ENCODE peak calls at places on chromosomes 6 and 20, in five cellular contexts. P, F, G, Z and E are unnamed samples.
A peak's percentile ranks its signal among the peaks of the same experiment; 100 is the strongest.

GRCh38 chr20:54062812-54063280 is 7.5 kb downstream of the BCAS1 start:
- DNase-seq in P (peak; percentile 26), F (peak; percentile 37), G (peak; percentile 66), Z (peak; percentile 73), E (no peak)

GRCh38 chr20:16968099-16968498 is 219.9 kb downstream of the OTOR start:
- DNase-seq in F (no peak), P (no peak), Z (no peak), G (no peak), E (no peak)

GRCh38 chr6:156508923-156509322 is 268.3 kb upstream of the ARID1B start:
- DNase-seq in P (no peak), G (no peak), F (peak; percentile 19), Z (no peak), E (no peak)

GRCh38 chr20:38685853-38686473 is 38.3 kb upstream of the SLC32A1 start:
- DNase-seq in G (no peak), Z (peak; percentile 73), F (peak; percentile 34), P (no peak), E (no peak)

GRCh38 chr6:14824060-14824834 is 421.6 kb upstream of the JARID2 start:
- DNase-seq in Z (no peak), G (no peak), P (no peak), F (no peak), E (no peak)

GRCh38 chr20:6698056-6698455 is 69.4 kb upstream of the BMP2 start:
- DNase-seq in G (no peak), P (no peak), F (no peak), Z (no peak), E (no peak)

GRCh38 chr6:115643762-115644161 is 416.9 kb downstream of the FRK start:
- DNase-seq in F (no peak), P (no peak), G (no peak), Z (peak; percentile 7), E (no peak)

GRCh38 chr6:37623666-37624065 is 74.0 kb downstream of the MDGA1 start:
- DNase-seq in Z (no peak), F (no peak), P (no peak), G (no peak), E (no peak)

GRCh38 chr6:26126394-26127221 is 39.4 kb downstream of the HFE start:
- DNase-seq in F (no peak), Z (no peak), P (no peak), G (no peak), E (no peak)

GRCh38 chr6:106974337-106974998 is at the start of gene CD24:
- DNase-seq in P (no peak), F (peak; percentile 60), Z (peak; percentile 69), G (peak; percentile 72), E (peak; percentile 27)

GRCh38 chr6:144882425-144882824 is 597.3 kb downstream of the UTRN start:
- DNase-seq in P (no peak), Z (no peak), G (no peak), F (no peak), E (no peak)

GRCh38 chr6:44674226-44675155 is 287.0 kb downstream of the CDC5L start:
- DNase-seq in G (no peak), Z (no peak), F (no peak), P (no peak), E (no peak)

GRCh38 chr6:42433409-42433808 is 18.3 kb downstream of the TRERF1 start:
- DNase-seq in P (no peak), G (no peak), Z (no peak), F (no peak), E (no peak)

GRCh38 chr20:35828434-35828833 is 56.6 kb downstream of the PHF20 start:
- DNase-seq in Z (no peak), G (peak; percentile 16), P (peak; percentile 1), F (no peak), E (no peak)

GRCh38 chr6:6610031-6610591 is 21.6 kb downstream of the LY86 start:
- DNase-seq in F (peak; percentile 77), G (no peak), P (no peak), Z (no peak), E (peak; percentile 73)

GRCh38 chr6:113976806-113977205 is 5.9 kb upstream of the HDAC2 start:
- DNase-seq in Z (no peak), P (no peak), G (no peak), F (no peak), E (no peak)

GRCh38 chr20:2751868-2752630 is 48.4 kb downstream of the CPXM1 start:
- DNase-seq in Z (peak; percentile 83), F (peak; percentile 39), G (peak; percentile 39), P (no peak), E (no peak)

GRCh38 chr6:132259070-132259469 is 142.2 kb downstream of the MOXD1 start:
- DNase-seq in P (no peak), G (no peak), Z (peak; percentile 22), F (peak; percentile 8), E (no peak)

GRCh38 chr6:32082951-32083350 is 26.2 kb downstream of the TNXB start:
- DNase-seq in G (no peak), F (no peak), P (no peak), Z (no peak), E (no peak)

GRCh38 chr6:90295854-90296345 is 743 bp downstream of the BACH2 start:
- DNase-seq in P (peak; percentile 67), F (peak; percentile 61), Z (peak; percentile 65), G (peak; percentile 49), E (peak; percentile 34)

GRCh38 chr6:7119272-7119801 is 11.6 kb downstream of the RREB1 start:
- DNase-seq in F (no peak), P (no peak), Z (no peak), G (no peak), E (no peak)

GRCh38 chr20:34410331-34410730 is 47.3 kb downstream of the ITCH start:
- DNase-seq in G (no peak), Z (no peak), F (no peak), P (no peak), E (no peak)

GRCh38 chr6:13931797-13932402 is 7.1 kb downstream of the RNF182 start:
- DNase-seq in F (no peak), Z (no peak), G (no peak), P (no peak), E (no peak)

GRCh38 chr6:75643173-75643572 is 41.5 kb downstream of the SENP6 start:
- DNase-seq in F (no peak), Z (no peak), P (no peak), G (no peak), E (no peak)

GRCh38 chr6:31614674-31615578 is at the start of gene AIF1:
- DNase-seq in F (no peak), Z (no peak), G (no peak), P (no peak), E (no peak)

GRCh38 chr6:1686117-1687098 is 76.7 kb downstream of the FOXC1 start:
- DNase-seq in Z (no peak), G (peak; percentile 59), F (no peak), P (no peak), E (no peak)

GRCh38 chr6:37514377-37514776 is 14.7 kb upstream of the CCDC167 start:
- DNase-seq in Z (no peak), G (no peak), F (no peak), P (no peak), E (no peak)